ENCODE peak calls at places on chromosomes 6 and 20, in seven cellular contexts. Q is SK-N-SH, G is GM12878, A is HCT116, T is HepG2, J is K562, V is H1. F is an unnamed sample.

GRCh38 chr20:38126146-38126912 is 38.7 kb downstream of the TGM2 start:
- DNase-seq in Q (no peak), G (no peak), A (no peak), T (no peak), J (no peak), V (no peak), F (no peak)

GRCh38 chr6:65149841-65150240 is 557.2 kb downstream of the EYS start:
- DNase-seq in Q (no peak), G (no peak), A (no peak), T (no peak), J (no peak), V (no peak), F (no peak)

GRCh38 chr6:31158863-31159855 is 770 bp downstream of the TCF19 start:
- DNase-seq in Q (peak; percentile 51), G (no peak), A (no peak), T (peak; percentile 31), J (peak; percentile 72), V (no peak), F (peak; percentile 43)

GRCh38 chr6:43491750-43492661 is 14.6 kb downstream of the TJAP1 start:
- DNase-seq in Q (peak; percentile 52), G (no peak), A (no peak), T (no peak), J (no peak), V (no peak), F (no peak)

GRCh38 chr20:47645632-47646031 is 139.6 kb downstream of the SULF2 start:
- DNase-seq in Q (no peak), G (no peak), A (no peak), T (no peak), J (no peak), V (no peak), F (no peak)

GRCh38 chr6:148465654-148466053 is 123.0 kb downstream of the SASH1 start:
- DNase-seq in Q (no peak), G (no peak), A (no peak), T (no peak), J (no peak), V (no peak), F (no peak)

GRCh38 chr20:40160151-40160550 is 528.9 kb downstream of the MAFB start:
- DNase-seq in Q (peak; percentile 38), G (peak; percentile 7), A (peak; percentile 1), T (peak; percentile 60), J (peak; percentile 20), V (peak; percentile 36), F (peak; percentile 50)

GRCh38 chr6:3517350-3517749 is 60.5 kb upstream of the SLC22A23 start:
- DNase-seq in Q (no peak), G (no peak), A (no peak), T (no peak), J (no peak), V (no peak), F (no peak)

GRCh38 chr20:58554541-58554940 is 39.3 kb upstream of the APCDD1L start:
- DNase-seq in Q (no peak), G (no peak), A (no peak), T (no peak), J (no peak), V (no peak), F (no peak)

DNA sequence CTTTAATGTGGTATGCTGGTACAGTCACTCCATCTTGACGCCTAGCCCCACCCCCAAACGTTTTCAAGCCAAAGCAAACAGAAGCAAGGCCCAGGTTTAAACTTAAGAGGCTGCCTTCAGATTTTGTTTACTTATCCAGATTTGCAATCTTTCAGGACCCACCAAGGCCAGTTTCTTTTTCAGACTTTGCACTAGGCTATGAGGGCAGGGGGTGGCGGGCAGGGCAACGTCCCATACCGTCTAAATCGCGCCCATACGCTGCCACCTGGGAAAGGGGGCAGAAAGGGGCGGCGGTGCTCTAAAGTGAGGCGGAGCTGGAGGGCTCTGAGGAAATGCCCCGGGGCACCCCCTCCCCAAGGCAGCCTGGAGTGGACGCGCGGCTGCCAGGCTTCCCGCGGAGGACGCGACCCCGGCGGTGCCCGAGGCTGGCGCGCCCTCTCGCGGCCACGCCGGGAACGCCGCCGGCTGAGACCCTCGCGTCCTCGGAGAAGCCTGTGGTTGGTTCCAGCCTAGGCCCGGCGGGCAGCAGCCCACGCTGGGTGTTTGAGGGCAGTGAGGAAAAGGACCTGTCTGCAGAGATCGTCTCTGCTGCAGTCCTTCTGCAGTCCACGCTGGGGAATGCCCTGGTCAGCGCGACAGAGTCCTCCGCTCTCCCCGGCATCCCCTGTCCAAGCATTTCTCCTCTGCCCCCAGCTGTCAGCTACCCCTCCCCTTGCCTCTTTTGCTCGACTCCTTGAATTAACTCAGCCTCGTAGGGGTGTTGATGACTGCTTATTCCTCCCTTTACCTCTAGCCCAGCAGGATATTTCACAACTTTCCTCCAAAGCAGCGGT is 129.2 kb upstream of the PRND start:
- DNase-seq in Q (peak; percentile 84), G (no peak), A (no peak), T (peak; percentile 81), J (peak; percentile 72), V (no peak), F (peak; percentile 49)
- TF ChIP-seq JUND in Q (no peak), G (no peak), A (no peak), T (peak; percentile 39), J (no peak), V (no peak), F (no peak)

GRCh38 chr6:1604347-1604990 is 5.2 kb upstream of the FOXC1 start:
- DNase-seq in Q (peak; percentile 94), G (no peak), A (no peak), T (peak; percentile 54), J (peak; percentile 88), V (no peak), F (peak; percentile 85)

GRCh38 chr6:1606533-1607235 is 3.0 kb upstream of the FOXC1 start:
- DNase-seq in Q (peak; percentile 31), G (no peak), A (no peak), T (no peak), J (no peak), V (no peak), F (no peak)

GRCh38 chr6:1604991-1605821 is 4.5 kb upstream of the FOXC1 start:
- DNase-seq in Q (no peak), G (no peak), A (no peak), T (no peak), J (no peak), V (no peak), F (no peak)

GRCh38 chr6:1607236-1607556 is 2.5 kb upstream of the FOXC1 start:
- DNase-seq in Q (no peak), G (no peak), A (no peak), T (no peak), J (no peak), V (no peak), F (no peak)

DNA sequence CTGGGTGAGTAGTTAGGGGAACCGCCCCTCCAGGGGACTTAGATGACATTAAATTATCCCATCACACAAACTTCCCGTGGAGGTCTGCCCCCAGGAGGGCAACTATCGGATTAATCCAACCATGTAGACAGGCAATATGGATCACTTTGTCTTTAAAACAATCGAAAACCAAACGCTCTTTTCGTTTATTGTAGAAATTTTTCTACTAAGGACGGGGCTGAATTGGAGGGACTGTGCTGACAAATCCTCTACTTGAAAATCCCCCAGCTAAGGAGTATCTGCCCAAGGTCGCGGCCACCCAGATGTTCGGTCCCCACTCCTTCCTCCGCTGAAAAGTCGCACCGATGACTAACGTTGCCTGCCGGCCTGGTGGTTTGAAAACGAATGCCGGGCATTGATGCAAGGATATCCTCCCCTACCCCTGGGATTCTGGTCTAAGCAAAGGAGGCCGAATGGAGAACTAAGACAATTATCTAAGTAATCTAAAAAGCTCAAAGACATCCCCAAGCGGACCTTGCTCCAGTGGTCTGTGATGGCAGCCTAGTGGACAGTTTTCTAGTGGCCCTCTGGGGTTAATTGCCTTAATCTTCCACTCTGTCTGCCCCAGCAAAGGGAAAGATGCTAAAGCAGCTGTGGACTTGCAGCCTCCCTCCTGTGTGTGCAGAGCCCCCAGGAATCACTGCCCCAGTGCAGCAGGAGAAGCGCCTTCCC is 3.7 kb upstream of the FOXC1 start:
- DNase-seq in Q (no peak), G (no peak), A (no peak), T (no peak), J (no peak), V (no peak), F (no peak)
- TF ChIP-seq JUND in Q (no peak), G (no peak), A (no peak), T (no peak), J (no peak), V (no peak), F (no peak)

GRCh38 chr6:45946887-45947286 is 68.8 kb downstream of the CLIC5 start:
- DNase-seq in Q (no peak), G (no peak), A (no peak), T (no peak), J (no peak), V (no peak), F (no peak)

GRCh38 chr6:45947807-45948206 is 67.9 kb downstream of the CLIC5 start:
- DNase-seq in Q (no peak), G (no peak), A (no peak), T (no peak), J (no peak), V (no peak), F (no peak)

GRCh38 chr6:45942953-45943352 is 72.7 kb downstream of the CLIC5 start:
- DNase-seq in Q (no peak), G (no peak), A (no peak), T (no peak), J (no peak), V (no peak), F (no peak)

GRCh38 chr6:45949256-45949655 is 66.4 kb downstream of the CLIC5 start:
- DNase-seq in Q (no peak), G (no peak), A (no peak), T (no peak), J (no peak), V (no peak), F (no peak)

GRCh38 chr6:45946352-45946751 is 69.3 kb downstream of the CLIC5 start:
- DNase-seq in Q (peak; percentile 44), G (no peak), A (no peak), T (peak; percentile 25), J (no peak), V (no peak), F (no peak)
- TF ChIP-seq JUND in Q (no peak), G (no peak), A (no peak), T (no peak), J (no peak), V (no peak), F (no peak)

GRCh38 chr6:162543221-162543620 is 184.3 kb downstream of the PRKN start:
- DNase-seq in Q (no peak), G (no peak), A (no peak), T (no peak), J (no peak), V (peak; percentile 7), F (no peak)
- TF ChIP-seq JUND in Q (no peak), G (no peak), A (no peak), T (no peak), J (no peak), V (no peak), F (no peak)

F was measured in T47D.